ENCODE peak calls at places on chromosomes 16 and 17, in ten cellular contexts. C is amniotic stem cell; N is foreskin keratinocyte; T is thoracic aorta; Y is activated effector memory CD4-positive, alpha-beta T cell treated with anti-CD3 and anti-CD28 coated beads, Interleukin-2, amount 50 U/mL, for 16 hours; J is RPMI8226; S is NCI-H345; D is stimulated activated naive B cell treated with anti-CD40 and anti-IgM and Interleukin-4, amounts not matched to agents 10 μg/mL and 1 μg/mL and 100 μg/mL, for 72 hours; O is hepatocyte; V is GM04504. Q is an unnamed sample.

GRCh38 chr17:29376667-29377268 is 13.4 kb upstream of the TAOK1 start:
- DNase-seq in C (peak), N (no peak), T (no peak), Y (no peak), J (no peak), S (no peak), D (no peak), O (peak), V (no peak), Q (no peak)

GRCh38 chr16:21698169-21699032 is 34.6 kb downstream of the OTOA start:
- DNase-seq in C (no peak), N (no peak), T (no peak), Y (no peak), J (no peak), S (no peak), D (no peak), O (no peak), V (no peak), Q (no peak)

GRCh38 chr16:47965439-47965838 is 190.4 kb downstream of the ABCC12 start:
- DNase-seq in C (no peak), N (peak), T (no peak), Y (no peak), J (no peak), S (no peak), D (no peak), O (no peak), V (no peak), Q (no peak)

GRCh38 chr16:50505714-50506542 is 42.3 kb upstream of the NKD1 start:
- DNase-seq in C (no peak), N (no peak), T (no peak), Y (no peak), J (no peak), S (peak), D (no peak), O (peak), V (no peak), Q (no peak)

GRCh38 chr17:32350662-32351418 is 883 bp downstream of the ZNF207 start:
- DNase-seq in C (peak), N (peak), T (no peak), Y (peak), J (peak), S (peak), D (peak), O (peak), V (peak), Q (no peak)

GRCh38 chr16:6947291-6947690 is 385.4 kb upstream of the RBFOX1 start:
- DNase-seq in C (no peak), N (no peak), T (no peak), Y (no peak), J (no peak), S (no peak), D (no peak), O (no peak), V (no peak), Q (no peak)

GRCh38 chr17:82938486-82939212 is 98.8 kb upstream of the ZNF750 start:
- DNase-seq in C (no peak), N (no peak), T (no peak), Y (peak), J (no peak), S (no peak), D (no peak), O (no peak), V (no peak), Q (peak)

GRCh38 chr16:89037261-89038152 is 56.1 kb upstream of the ACSF3 start:
- DNase-seq in C (peak), N (no peak), T (no peak), Y (no peak), J (peak), S (no peak), D (no peak), O (peak), V (no peak), Q (peak)

GRCh38 chr17:32586666-32587065 is 99.9 kb downstream of the CDK5R1 start:
- DNase-seq in C (no peak), N (no peak), T (no peak), Y (no peak), J (no peak), S (no peak), D (no peak), O (no peak), V (peak), Q (no peak)

GRCh38 chr16:56408379-56409098 is 16.8 kb downstream of the AMFR start:
- DNase-seq in C (no peak), N (no peak), T (no peak), Y (no peak), J (no peak), S (no peak), D (no peak), O (peak), V (no peak), Q (no peak)

GRCh38 chr17:7167832-7168231 is 11.3 kb downstream of the ASGR1 start:
- DNase-seq in C (no peak), N (no peak), T (no peak), Y (no peak), J (no peak), S (no peak), D (no peak), O (peak), V (no peak), Q (no peak)

GRCh38 chr16:50282010-50282538 is 15.7 kb downstream of the ADCY7 start:
- DNase-seq in C (no peak), N (no peak), T (no peak), Y (peak), J (peak), S (no peak), D (peak), O (no peak), V (no peak), Q (peak)

GRCh38 chr16:17784073-17784472 is 313.3 kb upstream of the XYLT1 start:
- DNase-seq in C (no peak), N (no peak), T (no peak), Y (no peak), J (peak), S (no peak), D (no peak), O (peak), V (no peak), Q (no peak)

GRCh38 chr17:63973930-63974593 is 1.3 kb upstream of the SCN4A start:
- DNase-seq in C (no peak), N (no peak), T (no peak), Y (no peak), J (no peak), S (no peak), D (no peak), O (no peak), V (no peak), Q (no peak)

GRCh38 chr16:774086-775001 is 13.8 kb downstream of the MSLN start:
- DNase-seq in C (no peak), N (no peak), T (no peak), Y (no peak), J (peak), S (no peak), D (no peak), O (no peak), V (no peak), Q (no peak)

GRCh38 chr17:40450175-40450574 is 6.9 kb downstream of the IGFBP4 start:
- DNase-seq in C (no peak), N (no peak), T (no peak), Y (peak), J (peak), S (no peak), D (no peak), O (peak), V (no peak), Q (no peak)

GRCh38 chr17:62725791-62726249 is 82.3 kb downstream of the MARCHF10 start:
- DNase-seq in C (no peak), N (no peak), T (no peak), Y (no peak), J (no peak), S (no peak), D (no peak), O (no peak), V (no peak), Q (no peak)

GRCh38 chr16:77690416-77690815 is 31.9 kb upstream of the NUDT7 start:
- DNase-seq in C (no peak), N (no peak), T (no peak), Y (no peak), J (no peak), S (no peak), D (no peak), O (no peak), V (no peak), Q (no peak)

GRCh38 chr17:16926591-16927451 is 45.1 kb downstream of the TNFRSF13B start:
- DNase-seq in C (no peak), N (no peak), T (no peak), Y (peak), J (no peak), S (no peak), D (no peak), O (no peak), V (no peak), Q (peak)

Q was measured in spleen.